ENCODE peak calls at places on chromosomes 7 and 10, in six cellular contexts. One of them, this sample, is unnamed.

GRCh38 chr10:73649876-73650536 is 5.8 kb downstream of the SYNPO2L start:
- DNase-seq in HepG2: no peak
- DNase-seq in GM12878: no peak
- DNase-seq in WTC11: no peak
- DNase-seq in K562: no peak
- DNase-seq in GM23338: no peak
- DNase-seq in this sample: no peak

GRCh38 chr10:83871486-83872081 is 267.7 kb upstream of the GHITM start:
- DNase-seq in HepG2: peak; percentile 64
- DNase-seq in GM12878: peak; percentile 47
- DNase-seq in WTC11: peak; percentile 84
- DNase-seq in K562: peak; percentile 81
- DNase-seq in GM23338: peak; percentile 88
- DNase-seq in this sample: peak; percentile 86

GRCh38 chr7:66099551-66100407 is 14.9 kb upstream of the CRCP start:
- DNase-seq in HepG2: no peak
- DNase-seq in GM12878: no peak
- DNase-seq in WTC11: peak; percentile 43
- DNase-seq in K562: peak; percentile 94
- DNase-seq in GM23338: peak; percentile 77
- DNase-seq in this sample: peak; percentile 51

GRCh38 chr7:39509912-39510311 is 56.3 kb upstream of the YAE1 start:
- DNase-seq in HepG2: no peak
- DNase-seq in GM12878: no peak
- DNase-seq in WTC11: no peak
- DNase-seq in K562: peak; percentile 24
- DNase-seq in GM23338: no peak
- DNase-seq in this sample: no peak

GRCh38 chr10:76071638-76072317 is 640.4 kb downstream of the LRMDA start:
- DNase-seq in HepG2: no peak
- DNase-seq in GM12878: no peak
- DNase-seq in WTC11: no peak
- DNase-seq in K562: no peak
- DNase-seq in GM23338: no peak
- DNase-seq in this sample: no peak

GRCh38 chr10:5594271-5595036 is 69.7 kb downstream of the CALML3 start:
- DNase-seq in HepG2: no peak
- DNase-seq in GM12878: no peak
- DNase-seq in WTC11: no peak
- DNase-seq in K562: no peak
- DNase-seq in GM23338: no peak
- DNase-seq in this sample: no peak

GRCh38 chr7:151425670-151426075 is 14.3 kb downstream of the CRYGN start:
- DNase-seq in HepG2: no peak
- DNase-seq in GM12878: no peak
- DNase-seq in WTC11: no peak
- DNase-seq in K562: no peak
- DNase-seq in GM23338: no peak
- DNase-seq in this sample: no peak

GRCh38 chr10:49323896-49324270 is 24.9 kb downstream of the C10orf71 start:
- DNase-seq in HepG2: no peak
- DNase-seq in GM12878: no peak
- DNase-seq in WTC11: no peak
- DNase-seq in K562: no peak
- DNase-seq in GM23338: no peak
- DNase-seq in this sample: no peak

GRCh38 chr10:76430330-76430729 is 998.9 kb downstream of the LRMDA start:
- DNase-seq in HepG2: no peak
- DNase-seq in GM12878: no peak
- DNase-seq in WTC11: no peak
- DNase-seq in K562: no peak
- DNase-seq in GM23338: no peak
- DNase-seq in this sample: no peak

GRCh38 chr7:26443761-26444160 is 152.1 kb downstream of the SNX10 start:
- DNase-seq in HepG2: no peak
- DNase-seq in GM12878: no peak
- DNase-seq in WTC11: no peak
- DNase-seq in K562: no peak
- DNase-seq in GM23338: no peak
- DNase-seq in this sample: no peak

GRCh38 chr10:114634607-114634974 is 23.5 kb downstream of the ABLIM1 start:
- DNase-seq in HepG2: peak; percentile 62
- DNase-seq in GM12878: no peak
- DNase-seq in WTC11: no peak
- DNase-seq in K562: peak; percentile 52
- DNase-seq in GM23338: no peak
- DNase-seq in this sample: no peak

GRCh38 chr10:29569778-29570177 is 65.0 kb downstream of the SVIL start:
- DNase-seq in HepG2: no peak
- DNase-seq in GM12878: no peak
- DNase-seq in WTC11: no peak
- DNase-seq in K562: no peak
- DNase-seq in GM23338: no peak
- DNase-seq in this sample: no peak

GRCh38 chr10:22017283-22018020 is 13.9 kb upstream of the DNAJC1 start:
- DNase-seq in HepG2: no peak
- DNase-seq in GM12878: no peak
- DNase-seq in WTC11: no peak
- DNase-seq in K562: peak; percentile 74
- DNase-seq in GM23338: no peak
- DNase-seq in this sample: no peak

GRCh38 chr10:125329056-125329455 is 168.7 kb upstream of the CTBP2 start:
- DNase-seq in HepG2: no peak
- DNase-seq in GM12878: no peak
- DNase-seq in WTC11: no peak
- DNase-seq in K562: no peak
- DNase-seq in GM23338: no peak
- DNase-seq in this sample: no peak

GRCh38 chr10:14219411-14219810 is 111.3 kb downstream of the FRMD4A start:
- DNase-seq in HepG2: no peak
- DNase-seq in GM12878: no peak
- DNase-seq in WTC11: no peak
- DNase-seq in K562: no peak
- DNase-seq in GM23338: no peak
- DNase-seq in this sample: no peak

GRCh38 chr10:103598654-103599115 is 105.2 kb downstream of the NEURL1 start:
- DNase-seq in HepG2: peak; percentile 72
- DNase-seq in GM12878: no peak
- DNase-seq in WTC11: peak; percentile 66
- DNase-seq in K562: peak; percentile 70
- DNase-seq in GM23338: peak; percentile 80
- DNase-seq in this sample: peak; percentile 81

GRCh38 chr7:34211003-34211402 is 305.7 kb downstream of the BMPER start:
- DNase-seq in HepG2: no peak
- DNase-seq in GM12878: no peak
- DNase-seq in WTC11: no peak
- DNase-seq in K562: no peak
- DNase-seq in GM23338: peak; percentile 6
- DNase-seq in this sample: no peak

GRCh38 chr10:24989867-24990266 is 26.1 kb downstream of the ENKUR start:
- DNase-seq in HepG2: no peak
- DNase-seq in GM12878: no peak
- DNase-seq in WTC11: no peak
- DNase-seq in K562: no peak
- DNase-seq in GM23338: no peak
- DNase-seq in this sample: no peak

GRCh38 chr7:36690514-36691187 is 33.6 kb downstream of the AOAH start:
- DNase-seq in HepG2: no peak
- DNase-seq in GM12878: no peak
- DNase-seq in WTC11: no peak
- DNase-seq in K562: no peak
- DNase-seq in GM23338: no peak
- DNase-seq in this sample: no peak

GRCh38 chr10:621981-622740 is 67.3 kb downstream of the DIP2C start:
- DNase-seq in HepG2: no peak
- DNase-seq in GM12878: no peak
- DNase-seq in WTC11: no peak
- DNase-seq in K562: no peak
- DNase-seq in GM23338: no peak
- DNase-seq in this sample: no peak

GRCh38 chr7:101172005-101172853 is 6.9 kb upstream of the VGF start:
- DNase-seq in HepG2: no peak
- DNase-seq in GM12878: no peak
- DNase-seq in WTC11: peak; percentile 58
- DNase-seq in K562: no peak
- DNase-seq in GM23338: peak; percentile 87
- DNase-seq in this sample: peak; percentile 77

GRCh38 chr10:52488606-52489485 is 174.8 kb downstream of the DKK1 start:
- DNase-seq in HepG2: peak; percentile 46
- DNase-seq in GM12878: no peak
- DNase-seq in WTC11: no peak
- DNase-seq in K562: peak; percentile 8
- DNase-seq in GM23338: peak; percentile 63
- DNase-seq in this sample: no peak
- TF ChIP-seq CREB1 in HepG2: no peak
- TF ChIP-seq CREB1 in GM12878: no peak
- TF ChIP-seq CREB1 in WTC11: no peak
- TF ChIP-seq CREB1 in K562: no peak
- TF ChIP-seq CREB1 in GM23338: no peak
- TF ChIP-seq CREB1 in this sample: no peak

DNA sequence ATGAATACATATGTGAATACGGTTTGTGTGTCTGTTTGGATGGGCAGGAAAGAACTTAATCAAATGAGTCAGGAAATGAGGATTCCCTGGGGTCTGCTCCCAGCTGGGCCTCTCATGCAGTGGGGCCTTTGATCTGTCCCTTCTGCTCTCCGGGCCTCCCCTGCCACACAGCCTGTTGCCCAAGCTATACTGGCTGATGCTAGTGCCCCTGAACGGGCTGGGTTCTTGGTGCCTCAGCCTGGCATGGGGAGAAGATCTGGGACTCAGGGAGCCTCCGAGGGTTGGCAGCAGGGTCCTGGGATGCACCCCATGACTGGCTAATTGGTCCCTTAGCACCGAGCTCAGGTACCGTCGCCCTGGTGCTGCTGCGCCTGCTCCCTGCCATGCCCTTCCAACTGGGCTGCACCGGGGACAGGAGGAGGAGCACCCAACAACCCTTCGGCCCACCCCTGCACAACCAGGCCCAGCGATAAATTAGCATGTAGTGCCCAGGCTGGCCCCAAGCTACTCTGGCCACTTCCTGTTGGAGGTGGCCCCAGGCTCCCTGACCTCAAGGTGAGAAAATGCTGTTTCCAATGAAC is 59.9 kb upstream of the DUSP5 start:
- DNase-seq in HepG2: no peak
- DNase-seq in GM12878: no peak
- DNase-seq in WTC11: peak; percentile 5
- DNase-seq in K562: no peak
- DNase-seq in GM23338: no peak
- DNase-seq in this sample: no peak
- TF ChIP-seq CREB1 in HepG2: no peak
- TF ChIP-seq CREB1 in GM12878: no peak
- TF ChIP-seq CREB1 in WTC11: no peak
- TF ChIP-seq CREB1 in K562: no peak
- TF ChIP-seq CREB1 in GM23338: no peak
- TF ChIP-seq CREB1 in this sample: no peak

GRCh38 chr7:159068893-159069448 is 75.7 kb downstream of the VIPR2 start:
- DNase-seq in HepG2: no peak
- DNase-seq in GM12878: no peak
- DNase-seq in WTC11: no peak
- DNase-seq in K562: no peak
- DNase-seq in GM23338: no peak
- DNase-seq in this sample: no peak

GRCh38 chr7:159070422-159071148 is 74.1 kb downstream of the VIPR2 start:
- DNase-seq in HepG2: no peak
- DNase-seq in GM12878: no peak
- DNase-seq in WTC11: no peak
- DNase-seq in K562: no peak
- DNase-seq in GM23338: no peak
- DNase-seq in this sample: no peak

GRCh38 chr7:159066816-159067601 is 77.7 kb downstream of the VIPR2 start:
- DNase-seq in HepG2: no peak
- DNase-seq in GM12878: no peak
- DNase-seq in WTC11: no peak
- DNase-seq in K562: no peak
- DNase-seq in GM23338: no peak
- DNase-seq in this sample: no peak

GRCh38 chr7:159065852-159066480 is 78.7 kb downstream of the VIPR2 start:
- DNase-seq in HepG2: no peak
- DNase-seq in GM12878: no peak
- DNase-seq in WTC11: no peak
- DNase-seq in K562: no peak
- DNase-seq in GM23338: no peak
- DNase-seq in this sample: no peak

GRCh38 chr7:159067870-159068787 is 76.5 kb downstream of the VIPR2 start:
- DNase-seq in HepG2: no peak
- DNase-seq in GM12878: no peak
- DNase-seq in WTC11: no peak
- DNase-seq in K562: peak; percentile 39
- DNase-seq in GM23338: no peak
- DNase-seq in this sample: no peak
- TF ChIP-seq CREB1 in HepG2: no peak
- TF ChIP-seq CREB1 in GM12878: no peak
- TF ChIP-seq CREB1 in WTC11: no peak
- TF ChIP-seq CREB1 in K562: no peak
- TF ChIP-seq CREB1 in GM23338: no peak
- TF ChIP-seq CREB1 in this sample: no peak

DNA sequence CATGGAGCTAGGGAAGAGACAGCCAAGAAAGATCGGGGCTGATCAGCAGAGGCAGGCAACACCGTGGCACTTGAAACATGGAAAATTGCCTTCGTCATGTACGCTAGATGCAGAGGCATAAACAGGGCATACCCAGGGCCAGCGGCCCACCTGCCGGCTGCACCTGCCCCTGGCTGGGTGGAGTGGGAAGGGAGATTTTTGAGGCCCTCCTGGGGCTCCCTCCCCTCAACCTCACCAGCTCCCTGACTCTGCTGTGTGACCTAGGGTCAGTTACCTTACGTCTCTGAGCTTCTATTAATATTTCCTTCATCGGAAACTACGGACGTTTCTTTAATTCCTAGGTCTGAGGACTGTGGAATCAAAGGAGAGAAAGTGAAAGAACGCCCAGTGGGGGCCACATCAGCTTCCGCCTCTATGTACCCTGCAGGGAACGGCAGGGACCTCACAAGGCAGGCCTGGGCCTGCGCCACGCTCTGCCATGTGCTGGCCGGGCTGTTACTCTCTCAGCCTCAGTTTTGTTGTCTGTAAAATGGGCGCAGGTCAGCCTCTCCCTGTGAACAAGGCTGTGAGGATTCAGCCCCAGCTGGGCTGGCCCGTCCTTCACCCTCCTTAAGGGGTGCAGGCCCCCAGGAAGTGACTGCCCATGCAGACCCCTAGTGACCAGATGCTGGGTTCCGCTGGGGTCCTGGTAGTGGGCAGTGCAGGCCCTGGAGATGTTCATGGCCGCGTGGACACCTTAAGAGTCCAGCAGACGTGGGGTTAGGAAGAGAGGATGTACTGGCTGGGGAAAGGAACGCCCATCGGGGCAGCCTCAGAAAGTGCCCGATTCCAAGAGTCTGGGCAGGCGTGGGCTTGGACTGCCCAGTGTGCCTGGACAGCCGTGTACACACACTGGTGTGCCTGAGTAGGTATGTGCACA is 22.7 kb downstream of the ELFN1 start:
- DNase-seq in HepG2: no peak
- DNase-seq in GM12878: no peak
- DNase-seq in WTC11: no peak
- DNase-seq in K562: no peak
- DNase-seq in GM23338: no peak
- DNase-seq in this sample: peak; percentile 35
- TF ChIP-seq CREB1 in HepG2: no peak
- TF ChIP-seq CREB1 in GM12878: no peak
- TF ChIP-seq CREB1 in WTC11: no peak
- TF ChIP-seq CREB1 in K562: no peak
- TF ChIP-seq CREB1 in GM23338: no peak
- TF ChIP-seq CREB1 in this sample: no peak